ENCODE peak calls at places on chromosomes 6 and 20, in four cellular contexts. E is GM10248, K is MM.1S, W is NCI-H2171 treated with DMSO at 0.1 percent for 48 hours. B is an unnamed sample.

GRCh38 chr20:37295595-37295994 is 6.1 kb downstream of the MANBAL start:
- DNase-seq in E (no peak), W (peak), K (no peak), B (no peak)

GRCh38 chr6:30075094-30075986 is at the start of gene RNF39:
- DNase-seq in E (peak), W (peak), K (no peak), B (no peak)

GRCh38 chr6:7726416-7727149 is 684 bp downstream of the BMP6 start:
- DNase-seq in E (peak), K (peak), W (peak), B (peak)

GRCh38 chr6:22221211-22221610 is 75.6 kb downstream of the PRL start:
- DNase-seq in E (no peak), K (no peak), W (no peak), B (no peak)

GRCh38 chr20:910840-911770 is 5.0 kb downstream of the ANGPT4 start:
- DNase-seq in K (no peak), W (no peak), E (no peak), B (no peak)

GRCh38 chr6:159978291-159979135 is 9.6 kb downstream of the IGF2R start:
- DNase-seq in K (peak), E (peak), W (peak), B (peak)

GRCh38 chr20:49583669-49584417 is 15.9 kb upstream of the PTGIS start:
- DNase-seq in K (no peak), E (no peak), W (peak), B (no peak)

GRCh38 chr20:33995053-33995816 is 1.5 kb downstream of the RALY start:
- DNase-seq in K (no peak), E (no peak), W (peak), B (peak)

GRCh38 chr6:49328051-49328450 is 135.0 kb downstream of the MMUT start:
- DNase-seq in K (no peak), E (no peak), W (no peak), B (no peak)

GRCh38 chr20:19594896-19595295 is 163.2 kb upstream of the RIN2 start:
- DNase-seq in K (no peak), W (no peak), E (no peak), B (no peak)

GRCh38 chr6:143536461-143536865 is 24.9 kb upstream of the FUCA2 start:
- DNase-seq in W (peak), K (peak), E (peak), B (peak)

GRCh38 chr6:12436683-12437082 is 146.5 kb downstream of the EDN1 start:
- DNase-seq in K (no peak), W (no peak), E (no peak), B (no peak)

GRCh38 chr6:74606488-74607135 is 599.2 kb downstream of the COL12A1 start:
- DNase-seq in E (no peak), K (no peak), W (no peak), B (no peak)

GRCh38 chr6:129890701-129891100 is 29.6 kb upstream of the TMEM244 start:
- DNase-seq in K (no peak), E (no peak), W (no peak), B (no peak)